ENCODE peak calls at places on chromosomes 7 and 10, in seven cellular contexts. Q, H, E, P, D, B and C are unnamed samples. For H3K4me1, the result is how much of the 10 kb centered on the place peaks cover.

GRCh38 chr10:72097448-72098300 is 9.3 kb upstream of the SPOCK2 start:
- DNase-seq in Q (no peak), H (no peak), E (peak), P (peak), D (no peak), B (peak), C (no peak)

GRCh38 chr7:126803060-126803665 is 449.6 kb downstream of the GRM8 start:
- DNase-seq in Q (peak), H (peak), E (peak), P (peak), D (no peak), B (peak), C (no peak)

GRCh38 chr7:26066736-26067135 is 85.3 kb upstream of the NFE2L3 start:
- DNase-seq in Q (no peak), H (no peak), E (no peak), P (no peak), D (no peak), B (no peak), C (no peak)

GRCh38 chr10:33086100-33086499 is 128.1 kb upstream of the ITGB1 start:
- DNase-seq in Q (no peak), H (no peak), E (no peak), P (no peak), D (no peak), B (no peak), C (no peak)

GRCh38 chr7:665251-665650 is 61.2 kb upstream of the DNAAF5 start:
- DNase-seq in Q (no peak), H (no peak), E (no peak), P (no peak), D (peak), B (no peak), C (peak)

GRCh38 chr7:84218681-84219080 is 24.1 kb upstream of the SEMA3A start:
- DNase-seq in Q (no peak), H (no peak), E (no peak), P (no peak), D (no peak), B (no peak), C (no peak)

GRCh38 chr7:134302120-134302519 is 14.6 kb downstream of the SLC35B4 start:
- DNase-seq in Q (no peak), H (no peak), E (no peak), P (no peak), D (no peak), B (no peak), C (no peak)

GRCh38 chr10:34528320-34528719 is 286.8 kb downstream of the PARD3 start:
- DNase-seq in Q (no peak), H (no peak), E (peak), P (no peak), D (no peak), B (no peak), C (no peak)

GRCh38 chr10:99630439-99630838 is 10.2 kb upstream of the SLC25A28 start:
- DNase-seq in Q (peak), H (peak), E (no peak), P (peak), D (no peak), B (no peak), C (no peak)

GRCh38 chr10:31702005-31702404 is 226.6 kb downstream of the ARHGAP12 start:
- DNase-seq in Q (no peak), H (no peak), E (no peak), P (no peak), D (no peak), B (no peak), C (no peak)

GRCh38 chr7:78523903-78524302 is 725.3 kb downstream of the PHTF2 start:
- DNase-seq in Q (no peak), H (no peak), E (no peak), P (no peak), D (no peak), B (no peak), C (no peak)

GRCh38 chr10:4154317-4154716 is 369.3 kb upstream of the KLF6 start:
- DNase-seq in Q (no peak), H (no peak), E (no peak), P (no peak), D (no peak), B (no peak), C (no peak)

GRCh38 chr10:60323171-60323570 is 66.5 kb downstream of the ANK3 start:
- DNase-seq in Q (no peak), H (no peak), E (no peak), P (no peak), D (no peak), B (no peak), C (no peak)

GRCh38 chr10:14491814-14492213 is 161.1 kb upstream of the FRMD4A start:
- DNase-seq in Q (no peak), H (no peak), E (no peak), P (no peak), D (no peak), B (no peak), C (no peak)

GRCh38 chr7:104299323-104299722 is 29.1 kb upstream of the LHFPL3 start:
- DNase-seq in Q (no peak), H (no peak), E (no peak), P (no peak), D (no peak), B (no peak), C (no peak)

GRCh38 chr10:3666525-3667302 is 118.3 kb downstream of the KLF6 start:
- DNase-seq in Q (no peak), H (no peak), E (no peak), P (peak), D (no peak), B (no peak), C (no peak)

GRCh38 chr10:100934084-100934659 is 21.4 kb downstream of the SLF2 start:
- DNase-seq in Q (no peak), H (no peak), E (no peak), P (no peak), D (no peak), B (no peak), C (no peak)

GRCh38 chr7:128115821-128116723 is 84.8 kb upstream of the LRRC4 start:
- DNase-seq in Q (no peak), H (no peak), E (no peak), P (peak), D (no peak), B (no peak), C (peak)

GRCh38 chr7:19851504-19851903 is 78.1 kb upstream of the TMEM196 start:
- DNase-seq in Q (no peak), H (no peak), E (no peak), P (no peak), D (no peak), B (no peak), C (no peak)

GRCh38 chr7:140521426-140521825 is 42.1 kb upstream of the MKRN1 start:
- DNase-seq in Q (no peak), H (no peak), E (no peak), P (no peak), D (no peak), B (no peak), C (no peak)

GRCh38 chr10:99620713-99621453 is 644 bp upstream of the SLC25A28 start:
- DNase-seq in Q (peak), H (peak), E (peak), P (peak), D (peak), B (peak), C (peak)

GRCh38 chr10:72079356-72079755 is 9.0 kb downstream of the SPOCK2 start:
- DNase-seq in Q (no peak), H (no peak), E (no peak), P (no peak), D (no peak), B (no peak), C (peak)

GRCh38 chr7:56175086-56175760 is 59.0 kb upstream of the NUPR2 start:
- DNase-seq in Q (peak), H (no peak), E (no peak), P (peak), D (peak), B (peak), C (peak)

GRCh38 chr7:1813394-1814088 is 143.5 kb downstream of the ELFN1 start:
- DNase-seq in Q (no peak), H (no peak), E (no peak), P (peak), D (no peak), B (no peak), C (no peak)

GRCh38 chr10:86314616-86315520 is 51.7 kb downstream of the GRID1 start:
- DNase-seq in Q (no peak), H (no peak), E (no peak), P (no peak), D (no peak), B (no peak), C (peak)

GRCh38 chr7:76358478-76359110 is at the start of gene YWHAG:
- DNase-seq in Q (peak), H (peak), E (no peak), P (peak), D (peak), B (peak), C (peak)

GRCh38 chr10:118753331-118753730 is 1.4 kb downstream of the CACUL1 start:
- DNase-seq in Q (no peak), H (no peak), E (no peak), P (no peak), D (no peak), B (no peak), C (no peak)

GRCh38 chr7:131123991-131124629 is 203.6 kb upstream of the MKLN1 start:
- DNase-seq in Q (peak), H (no peak), E (no peak), P (peak), D (no peak), B (no peak), C (no peak)

DNA sequence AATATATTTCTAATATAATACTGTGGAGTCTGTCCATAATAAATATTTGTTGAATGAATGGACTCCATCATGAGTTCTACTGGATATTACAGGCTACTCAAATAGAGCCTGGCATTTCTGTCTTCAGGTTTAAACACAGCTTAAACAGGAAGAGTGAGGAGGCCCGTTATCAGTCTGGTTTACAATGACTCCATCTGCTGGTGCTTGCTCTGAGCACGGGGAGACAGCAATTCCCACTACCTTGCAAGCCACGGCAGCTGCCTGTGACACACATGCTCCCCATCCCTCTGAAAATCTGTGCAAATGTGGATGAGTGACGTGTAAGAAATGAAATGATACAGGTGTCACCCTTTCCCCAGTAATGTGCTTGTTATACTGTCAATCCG is 293.5 kb upstream of the IMMP2L start:
- DNase-seq in Q (no peak), H (no peak), E (no peak), P (no peak), D (no peak), B (no peak), C (no peak)
- TF ChIP-seq EP300 in Q (no peak), H (no peak), E (no peak), P (no peak), D (no peak), B (no peak), C (no peak)

GRCh38 chr10:22683995-22684305 is 30.4 kb downstream of the PIP4K2A start:
- DNase-seq in Q (no peak), H (no peak), E (no peak), P (no peak), D (no peak), B (no peak), C (no peak)
- H3K4me1 ChIP-seq in Q (under half), H (under half), E (under half), P (half or more), D (under half), B (half or more), C (under half)

GRCh38 chr7:158864507-158864820 is 8.1 kb downstream of the DYNC2I1 start:
- DNase-seq in Q (no peak), H (no peak), E (no peak), P (no peak), D (no peak), B (no peak), C (peak)

GRCh38 chr7:158865462-158865922 is 9.1 kb downstream of the DYNC2I1 start:
- DNase-seq in Q (peak), H (no peak), E (no peak), P (no peak), D (no peak), B (peak), C (no peak)

GRCh38 chr7:158861936-158862704 is 5.8 kb downstream of the DYNC2I1 start:
- DNase-seq in Q (no peak), H (no peak), E (no peak), P (no peak), D (no peak), B (no peak), C (peak)

GRCh38 chr7:158864833-158865232 is 8.5 kb downstream of the DYNC2I1 start:
- DNase-seq in Q (no peak), H (no peak), E (no peak), P (no peak), D (no peak), B (no peak), C (peak)

DNA sequence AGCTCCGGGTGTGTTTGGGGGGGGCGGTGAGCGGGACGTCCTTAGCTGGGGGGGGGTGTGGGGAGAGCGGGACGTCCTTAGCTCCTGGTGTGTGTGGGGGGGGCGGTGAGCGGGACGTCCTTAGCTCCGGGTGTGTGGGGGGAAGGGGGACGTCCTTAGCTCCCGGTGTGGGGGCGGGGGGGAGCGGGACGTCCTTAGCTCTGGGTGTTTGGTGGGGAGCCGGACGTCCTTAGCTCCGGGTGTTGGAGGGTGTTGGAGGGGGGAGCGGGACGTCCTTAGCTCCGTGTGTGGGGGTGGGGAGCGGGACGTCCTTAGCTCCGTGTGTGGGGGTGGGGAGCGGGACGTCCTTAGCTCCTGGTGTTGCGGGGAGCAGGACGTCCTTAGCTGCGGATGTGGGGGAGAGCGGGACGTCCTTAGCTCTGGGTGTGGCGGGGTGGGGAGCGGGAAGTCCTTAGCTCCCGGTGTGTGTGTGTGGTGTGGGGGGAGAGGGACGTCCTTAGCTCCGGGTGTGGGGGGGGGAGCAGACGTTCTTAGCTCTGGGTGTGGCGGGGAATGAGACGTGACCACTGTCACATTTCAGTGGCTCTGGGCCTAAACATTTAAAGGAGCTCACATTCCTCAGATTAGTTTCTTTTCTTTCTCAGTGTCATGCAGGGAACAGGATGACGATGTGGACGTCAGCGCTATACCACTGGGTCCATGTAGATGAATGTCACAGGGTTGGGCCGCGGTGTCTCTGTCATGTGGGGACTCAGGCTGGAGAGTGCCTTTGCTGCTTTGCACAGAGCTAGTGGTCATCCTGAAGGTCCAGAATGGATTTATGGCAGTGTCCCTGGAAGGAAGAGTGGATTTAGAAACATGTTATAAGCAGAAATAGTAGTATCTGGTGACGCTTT is 7.5 kb downstream of the DYNC2I1 start:
- DNase-seq in Q (peak), H (peak), E (peak), P (peak), D (peak), B (peak), C (peak)
- TF ChIP-seq EP300 in Q (peak), H (peak), E (no peak), P (no peak), D (no peak), B (peak), C (no peak)

DNA sequence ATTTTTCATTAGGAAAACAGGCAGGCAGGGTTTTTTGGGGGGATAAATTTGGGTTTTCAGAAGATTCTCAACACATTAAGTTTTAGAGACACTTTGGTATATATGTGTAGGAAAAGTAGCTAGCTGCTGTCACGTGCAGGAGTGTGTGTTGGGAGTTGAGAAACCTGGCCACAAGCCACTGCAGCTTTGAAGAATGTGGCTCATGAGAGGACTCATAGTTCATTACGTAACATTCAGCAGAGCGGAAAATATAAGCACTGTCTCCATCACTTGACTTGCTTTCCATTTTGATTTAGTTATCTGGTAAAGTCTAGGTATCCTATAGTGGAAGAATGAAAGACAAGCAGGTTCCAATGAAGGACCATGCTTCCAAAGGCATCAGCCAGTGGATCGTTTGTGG is 31.2 kb downstream of the SMNDC1 start:
- DNase-seq in Q (peak), H (peak), E (no peak), P (peak), D (peak), B (no peak), C (peak)
- H3K4me1 ChIP-seq in Q (under half), H (under half), E (under half), P (under half), D (under half), B (under half), C (half or more)

DNA sequence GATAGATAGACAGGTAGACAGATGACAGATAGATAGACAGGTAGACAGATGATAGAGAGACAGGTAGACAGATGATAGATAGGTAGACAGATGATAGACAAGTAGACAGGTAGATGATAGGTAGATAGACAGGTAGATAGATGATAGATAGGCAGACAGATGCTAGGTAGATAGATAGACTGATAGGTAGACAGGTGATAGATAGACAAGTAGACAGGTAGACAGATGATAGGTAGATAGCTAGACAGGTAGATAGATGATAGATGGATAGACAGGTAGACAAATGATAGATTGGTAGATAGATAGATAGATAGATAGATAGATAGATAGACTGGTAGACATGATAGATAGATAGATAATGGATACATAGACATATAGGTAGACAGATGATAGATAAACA is 93.4 kb upstream of the ADRB1 start:
- DNase-seq in Q (no peak), H (no peak), E (no peak), P (no peak), D (no peak), B (no peak), C (no peak)
- TF ChIP-seq EP300 in Q (no peak), H (no peak), E (no peak), P (no peak), D (no peak), B (no peak), C (no peak)